ENCODE peak calls at places on chromosomes 1 and 21, in six cellular contexts. One of them, this sample, is unnamed.

GRCh38 chr1:230823421-230823820 is 44.9 kb downstream of the C1orf198 start:
- DNase-seq in naive thymus-derived CD4-positive, alpha-beta T cell: no peak
- DNase-seq in pancreas: no peak
- DNase-seq in fibroblast of lung: no peak
- DNase-seq in psoas muscle: peak; percentile 44
- DNase-seq in left ventricle myocardium inferior: peak; percentile 54
- DNase-seq in this sample: no peak

GRCh38 chr1:174883361-174883760 is 116.4 kb upstream of the CACYBP start:
- DNase-seq in naive thymus-derived CD4-positive, alpha-beta T cell: no peak
- DNase-seq in pancreas: no peak
- DNase-seq in fibroblast of lung: peak; percentile 61
- DNase-seq in psoas muscle: no peak
- DNase-seq in left ventricle myocardium inferior: no peak
- DNase-seq in this sample: no peak

GRCh38 chr1:54774820-54775498 is 10.6 kb upstream of the PARS2 start:
- DNase-seq in naive thymus-derived CD4-positive, alpha-beta T cell: no peak
- DNase-seq in pancreas: no peak
- DNase-seq in fibroblast of lung: peak; percentile 32
- DNase-seq in psoas muscle: no peak
- DNase-seq in left ventricle myocardium inferior: no peak
- DNase-seq in this sample: peak; percentile 49

GRCh38 chr1:201791051-201791774 is 37.7 kb upstream of the IPO9 start:
- DNase-seq in naive thymus-derived CD4-positive, alpha-beta T cell: no peak
- DNase-seq in pancreas: no peak
- DNase-seq in fibroblast of lung: no peak
- DNase-seq in psoas muscle: no peak
- DNase-seq in left ventricle myocardium inferior: no peak
- DNase-seq in this sample: no peak

GRCh38 chr1:8004113-8004802 is 21.9 kb downstream of the ERRFI1 start:
- DNase-seq in naive thymus-derived CD4-positive, alpha-beta T cell: no peak
- DNase-seq in pancreas: no peak
- DNase-seq in fibroblast of lung: peak; percentile 59
- DNase-seq in psoas muscle: peak; percentile 35
- DNase-seq in left ventricle myocardium inferior: peak; percentile 27
- DNase-seq in this sample: no peak

GRCh38 chr1:162118063-162118462 is 48.6 kb downstream of the NOS1AP start:
- DNase-seq in naive thymus-derived CD4-positive, alpha-beta T cell: no peak
- DNase-seq in pancreas: no peak
- DNase-seq in fibroblast of lung: no peak
- DNase-seq in psoas muscle: no peak
- DNase-seq in left ventricle myocardium inferior: no peak
- DNase-seq in this sample: no peak

GRCh38 chr1:180586671-180587155 is 27.9 kb downstream of the OVAAL start:
- DNase-seq in naive thymus-derived CD4-positive, alpha-beta T cell: no peak
- DNase-seq in pancreas: peak; percentile 89
- DNase-seq in fibroblast of lung: peak; percentile 92
- DNase-seq in psoas muscle: no peak
- DNase-seq in left ventricle myocardium inferior: no peak
- DNase-seq in this sample: peak; percentile 12

GRCh38 chr1:17839641-17840196 is 84.6 kb downstream of the ACTL8 start:
- DNase-seq in naive thymus-derived CD4-positive, alpha-beta T cell: no peak
- DNase-seq in pancreas: no peak
- DNase-seq in fibroblast of lung: no peak
- DNase-seq in psoas muscle: no peak
- DNase-seq in left ventricle myocardium inferior: no peak
- DNase-seq in this sample: no peak

GRCh38 chr1:89843279-89844121 is 22.7 kb downstream of the LRRC8D start:
- DNase-seq in naive thymus-derived CD4-positive, alpha-beta T cell: peak; percentile 68
- DNase-seq in pancreas: peak; percentile 63
- DNase-seq in fibroblast of lung: peak; percentile 72
- DNase-seq in psoas muscle: peak; percentile 73
- DNase-seq in left ventricle myocardium inferior: peak; percentile 73
- DNase-seq in this sample: peak; percentile 90

GRCh38 chr1:200436436-200436835 is 26.6 kb upstream of the ZNF281 start:
- DNase-seq in naive thymus-derived CD4-positive, alpha-beta T cell: no peak
- DNase-seq in pancreas: no peak
- DNase-seq in fibroblast of lung: peak; percentile 9
- DNase-seq in psoas muscle: no peak
- DNase-seq in left ventricle myocardium inferior: no peak
- DNase-seq in this sample: no peak

GRCh38 chr1:157819215-157819614 is 705 bp downstream of the FCRL1 start:
- DNase-seq in naive thymus-derived CD4-positive, alpha-beta T cell: no peak
- DNase-seq in pancreas: no peak
- DNase-seq in fibroblast of lung: no peak
- DNase-seq in psoas muscle: no peak
- DNase-seq in left ventricle myocardium inferior: no peak
- DNase-seq in this sample: no peak

GRCh38 chr1:157813269-157813668 is 6.7 kb downstream of the FCRL1 start:
- DNase-seq in naive thymus-derived CD4-positive, alpha-beta T cell: no peak
- DNase-seq in pancreas: no peak
- DNase-seq in fibroblast of lung: no peak
- DNase-seq in psoas muscle: no peak
- DNase-seq in left ventricle myocardium inferior: no peak
- DNase-seq in this sample: no peak
- H3K9me3 ChIP-seq in naive thymus-derived CD4-positive, alpha-beta T cell: no peaks in the 10 kb centered on the region
- H3K9me3 ChIP-seq in pancreas: no peaks in the 10 kb centered on the region
- H3K9me3 ChIP-seq in fibroblast of lung: no peaks in the 10 kb centered on the region
- H3K9me3 ChIP-seq in psoas muscle: no peaks in the 10 kb centered on the region
- H3K9me3 ChIP-seq in left ventricle myocardium inferior: peaks cover 30% of the 10 kb centered on the region
- H3K9me3 ChIP-seq in this sample: peaks cover 10% of the 10 kb centered on the region

GRCh38 chr21:32658524-32658923 is 46.3 kb upstream of the CFAP298 start:
- DNase-seq in naive thymus-derived CD4-positive, alpha-beta T cell: no peak
- DNase-seq in pancreas: no peak
- DNase-seq in fibroblast of lung: no peak
- DNase-seq in psoas muscle: no peak
- DNase-seq in left ventricle myocardium inferior: no peak
- DNase-seq in this sample: no peak
- H3K9me3 ChIP-seq in naive thymus-derived CD4-positive, alpha-beta T cell: no peaks in the 10 kb centered on the region
- H3K9me3 ChIP-seq in pancreas: no peaks in the 10 kb centered on the region
- H3K9me3 ChIP-seq in fibroblast of lung: no peaks in the 10 kb centered on the region
- H3K9me3 ChIP-seq in psoas muscle: no peaks in the 10 kb centered on the region
- H3K9me3 ChIP-seq in left ventricle myocardium inferior: no peaks in the 10 kb centered on the region
- H3K9me3 ChIP-seq in this sample: peaks cover 9% of the 10 kb centered on the region

DNA sequence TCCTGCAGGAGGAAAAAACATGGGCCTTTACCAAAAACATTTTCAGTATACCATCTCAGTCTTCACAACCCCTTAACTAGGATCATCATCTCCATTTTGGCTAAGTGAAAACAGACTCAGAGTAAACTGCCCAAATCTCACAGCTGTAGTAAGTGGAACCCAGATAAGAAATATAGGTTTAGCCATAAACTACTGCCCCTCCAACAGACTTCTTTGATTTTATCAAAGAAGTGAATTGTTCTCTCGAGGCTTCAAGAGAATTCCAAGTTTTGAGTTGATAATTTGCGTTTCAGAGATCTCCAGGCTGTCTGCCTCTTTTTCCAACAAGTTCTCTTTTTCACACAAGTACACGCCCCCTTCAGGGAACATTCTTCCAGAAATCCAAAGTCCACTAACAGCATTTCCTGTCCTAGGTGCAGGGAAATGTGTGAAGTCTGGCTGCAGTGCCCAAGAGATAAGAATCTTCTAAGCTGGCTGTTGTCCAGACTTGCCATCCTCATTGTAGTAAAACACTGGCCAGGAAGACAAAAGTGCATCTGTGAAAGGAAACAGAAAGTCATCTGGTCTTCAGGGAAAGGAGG is 30.8 kb downstream of the RNF19B start:
- DNase-seq in naive thymus-derived CD4-positive, alpha-beta T cell: no peak
- DNase-seq in pancreas: peak; percentile 28
- DNase-seq in fibroblast of lung: peak; percentile 59
- DNase-seq in psoas muscle: no peak
- DNase-seq in left ventricle myocardium inferior: no peak
- DNase-seq in this sample: no peak
- H3K9me3 ChIP-seq in naive thymus-derived CD4-positive, alpha-beta T cell: no peaks in the 10 kb centered on the region
- H3K9me3 ChIP-seq in pancreas: no peaks in the 10 kb centered on the region
- H3K9me3 ChIP-seq in fibroblast of lung: no peaks in the 10 kb centered on the region
- H3K9me3 ChIP-seq in psoas muscle: no peaks in the 10 kb centered on the region
- H3K9me3 ChIP-seq in left ventricle myocardium inferior: no peaks in the 10 kb centered on the region
- H3K9me3 ChIP-seq in this sample: no peaks in the 10 kb centered on the region

GRCh38 chr1:49048188-49048587 is 271.5 kb upstream of the BEND5 start:
- DNase-seq in naive thymus-derived CD4-positive, alpha-beta T cell: no peak
- DNase-seq in pancreas: no peak
- DNase-seq in fibroblast of lung: no peak
- DNase-seq in psoas muscle: no peak
- DNase-seq in left ventricle myocardium inferior: no peak
- DNase-seq in this sample: no peak
- H3K9me3 ChIP-seq in naive thymus-derived CD4-positive, alpha-beta T cell: no peaks in the 10 kb centered on the region
- H3K9me3 ChIP-seq in pancreas: no peaks in the 10 kb centered on the region
- H3K9me3 ChIP-seq in fibroblast of lung: no peaks in the 10 kb centered on the region
- H3K9me3 ChIP-seq in psoas muscle: no peaks in the 10 kb centered on the region
- H3K9me3 ChIP-seq in left ventricle myocardium inferior: no peaks in the 10 kb centered on the region
- H3K9me3 ChIP-seq in this sample: no peaks in the 10 kb centered on the region

GRCh38 chr1:152110860-152111514 is 4.3 kb downstream of the TCHH start:
- DNase-seq in naive thymus-derived CD4-positive, alpha-beta T cell: no peak
- DNase-seq in pancreas: no peak
- DNase-seq in fibroblast of lung: peak; percentile 65
- DNase-seq in psoas muscle: peak; percentile 21
- DNase-seq in left ventricle myocardium inferior: peak; percentile 17
- DNase-seq in this sample: no peak

GRCh38 chr1:152111515-152111968 is 3.7 kb downstream of the TCHH start:
- DNase-seq in naive thymus-derived CD4-positive, alpha-beta T cell: no peak
- DNase-seq in pancreas: no peak
- DNase-seq in fibroblast of lung: peak; percentile 63
- DNase-seq in psoas muscle: no peak
- DNase-seq in left ventricle myocardium inferior: no peak
- DNase-seq in this sample: no peak

GRCh38 chr1:152112885-152113432 is 2.3 kb downstream of the TCHH start:
- DNase-seq in naive thymus-derived CD4-positive, alpha-beta T cell: no peak
- DNase-seq in pancreas: no peak
- DNase-seq in fibroblast of lung: no peak
- DNase-seq in psoas muscle: no peak
- DNase-seq in left ventricle myocardium inferior: no peak
- DNase-seq in this sample: no peak

GRCh38 chr1:152110365-152110859 is 4.8 kb downstream of the TCHH start:
- DNase-seq in naive thymus-derived CD4-positive, alpha-beta T cell: no peak
- DNase-seq in pancreas: no peak
- DNase-seq in fibroblast of lung: peak; percentile 63
- DNase-seq in psoas muscle: no peak
- DNase-seq in left ventricle myocardium inferior: peak; percentile 15
- DNase-seq in this sample: no peak

DNA sequence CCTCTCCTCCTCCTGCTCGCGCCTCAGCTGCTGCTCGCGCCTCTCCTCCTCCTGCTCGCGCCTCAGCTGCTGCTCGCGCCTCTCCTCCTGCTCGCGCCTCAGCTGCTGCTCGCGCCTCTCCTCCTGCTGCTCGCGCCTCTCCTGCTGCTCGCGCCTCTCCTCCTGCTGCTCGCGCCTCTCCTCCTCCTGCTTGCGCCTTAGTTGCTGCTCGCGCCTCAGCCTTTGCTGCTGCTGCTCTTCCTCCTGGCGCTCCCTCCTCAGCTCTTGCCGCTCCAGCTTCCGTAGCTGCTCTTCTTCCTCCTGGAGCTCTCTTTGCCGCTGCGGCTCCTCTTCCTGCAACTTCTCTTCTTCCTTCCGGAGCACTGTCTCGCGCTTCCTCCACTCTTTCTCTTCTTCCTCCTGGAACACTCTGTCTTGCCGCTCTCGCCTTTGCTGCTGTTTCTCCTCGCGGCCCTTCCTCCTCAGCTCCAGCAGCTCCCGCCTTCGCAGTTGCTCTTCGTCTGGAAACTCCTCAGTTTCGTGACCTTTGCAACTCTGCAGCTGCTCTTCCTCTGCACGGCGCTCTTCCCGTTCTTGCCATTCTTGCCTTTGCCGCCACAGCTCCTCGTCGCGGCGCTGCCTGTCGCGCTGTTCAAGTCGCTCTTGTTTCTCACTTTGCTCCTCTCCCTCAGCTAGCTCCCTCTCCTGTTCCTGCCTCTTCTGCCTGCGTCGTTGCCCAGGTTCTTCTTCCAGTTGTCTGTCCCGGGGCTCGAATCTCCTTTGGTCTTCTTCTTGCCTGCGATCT is 3.0 kb downstream of the TCHH start:
- DNase-seq in naive thymus-derived CD4-positive, alpha-beta T cell: no peak
- DNase-seq in pancreas: no peak
- DNase-seq in fibroblast of lung: peak; percentile 39
- DNase-seq in psoas muscle: no peak
- DNase-seq in left ventricle myocardium inferior: no peak
- DNase-seq in this sample: no peak
- H3K9me3 ChIP-seq in naive thymus-derived CD4-positive, alpha-beta T cell: no peaks in the 10 kb centered on the region
- H3K9me3 ChIP-seq in pancreas: no peaks in the 10 kb centered on the region
- H3K9me3 ChIP-seq in fibroblast of lung: no peaks in the 10 kb centered on the region
- H3K9me3 ChIP-seq in psoas muscle: peaks cover 5% of the 10 kb centered on the region
- H3K9me3 ChIP-seq in left ventricle myocardium inferior: peaks cover 19% of the 10 kb centered on the region
- H3K9me3 ChIP-seq in this sample: peaks cover 13% of the 10 kb centered on the region

DNA sequence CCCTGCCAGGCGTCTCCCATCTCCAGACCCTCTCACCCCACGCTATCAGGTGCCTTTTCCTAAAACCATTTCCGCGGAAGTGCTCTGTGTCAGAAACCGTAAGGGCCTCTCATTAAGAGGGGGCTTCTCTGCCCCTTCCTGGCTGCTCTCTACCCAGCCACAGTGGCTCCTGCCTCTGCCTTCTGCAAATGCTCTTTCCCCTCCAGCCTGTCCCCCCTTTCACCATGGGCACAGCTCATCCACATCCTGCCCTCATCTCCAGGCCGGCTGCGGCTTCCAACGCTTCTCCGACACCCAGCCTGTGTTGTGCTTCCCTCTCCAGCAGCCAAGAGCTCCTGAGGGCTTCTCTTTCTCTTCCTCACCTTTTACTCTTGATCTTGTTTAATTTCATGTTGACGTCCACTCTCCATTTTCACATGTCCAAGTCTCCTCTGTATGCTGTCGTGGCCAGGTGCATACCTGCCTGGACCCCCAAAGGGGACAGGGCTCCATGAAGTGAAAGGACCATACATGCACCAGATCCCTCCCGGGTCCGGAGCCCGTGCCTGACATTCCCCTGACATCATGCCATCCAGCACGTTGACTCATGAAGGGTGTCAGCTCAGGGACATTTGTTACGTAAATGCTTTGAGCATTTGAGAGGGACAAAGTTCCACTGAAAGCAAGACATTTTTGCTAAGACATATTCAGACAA is 306.5 kb downstream of the AJAP1 start:
- DNase-seq in naive thymus-derived CD4-positive, alpha-beta T cell: no peak
- DNase-seq in pancreas: no peak
- DNase-seq in fibroblast of lung: no peak
- DNase-seq in psoas muscle: no peak
- DNase-seq in left ventricle myocardium inferior: no peak
- DNase-seq in this sample: no peak
- H3K9me3 ChIP-seq in naive thymus-derived CD4-positive, alpha-beta T cell: no peaks in the 10 kb centered on the region
- H3K9me3 ChIP-seq in pancreas: no peaks in the 10 kb centered on the region
- H3K9me3 ChIP-seq in fibroblast of lung: no peaks in the 10 kb centered on the region
- H3K9me3 ChIP-seq in psoas muscle: no peaks in the 10 kb centered on the region
- H3K9me3 ChIP-seq in left ventricle myocardium inferior: no peaks in the 10 kb centered on the region
- H3K9me3 ChIP-seq in this sample: no peaks in the 10 kb centered on the region

GRCh38 chr1:49197081-49197480 is 420.4 kb upstream of the BEND5 start:
- DNase-seq in naive thymus-derived CD4-positive, alpha-beta T cell: no peak
- DNase-seq in pancreas: no peak
- DNase-seq in fibroblast of lung: peak; percentile 28
- DNase-seq in psoas muscle: no peak
- DNase-seq in left ventricle myocardium inferior: no peak
- DNase-seq in this sample: no peak
- H3K9me3 ChIP-seq in naive thymus-derived CD4-positive, alpha-beta T cell: no peaks in the 10 kb centered on the region
- H3K9me3 ChIP-seq in pancreas: no peaks in the 10 kb centered on the region
- H3K9me3 ChIP-seq in fibroblast of lung: no peaks in the 10 kb centered on the region
- H3K9me3 ChIP-seq in psoas muscle: no peaks in the 10 kb centered on the region
- H3K9me3 ChIP-seq in left ventricle myocardium inferior: peaks cover 20% of the 10 kb centered on the region
- H3K9me3 ChIP-seq in this sample: peaks cover 5% of the 10 kb centered on the region

DNA sequence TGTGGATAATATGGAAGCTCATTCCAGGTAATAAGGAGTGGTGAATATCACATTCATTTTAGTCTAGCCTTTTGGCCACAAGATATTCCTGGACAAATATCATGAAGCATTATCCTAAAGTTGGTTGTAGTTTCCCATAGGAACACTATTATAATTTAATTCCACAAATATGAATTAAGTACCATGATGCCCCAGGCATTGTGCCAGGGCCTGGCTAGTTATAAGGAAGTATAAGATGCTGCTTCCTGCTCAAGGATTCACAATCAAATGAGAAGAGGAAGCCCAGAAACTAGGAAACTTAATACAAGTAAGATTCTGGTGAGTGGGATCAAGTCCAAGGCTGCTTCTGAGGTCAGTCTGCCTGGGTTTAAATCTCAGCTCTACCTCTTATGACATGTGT is 30.6 kb upstream of the ZP4 start:
- DNase-seq in naive thymus-derived CD4-positive, alpha-beta T cell: no peak
- DNase-seq in pancreas: no peak
- DNase-seq in fibroblast of lung: no peak
- DNase-seq in psoas muscle: no peak
- DNase-seq in left ventricle myocardium inferior: no peak
- DNase-seq in this sample: no peak
- H3K9me3 ChIP-seq in naive thymus-derived CD4-positive, alpha-beta T cell: no peaks in the 10 kb centered on the region
- H3K9me3 ChIP-seq in pancreas: no peaks in the 10 kb centered on the region
- H3K9me3 ChIP-seq in fibroblast of lung: no peaks in the 10 kb centered on the region
- H3K9me3 ChIP-seq in psoas muscle: no peaks in the 10 kb centered on the region
- H3K9me3 ChIP-seq in left ventricle myocardium inferior: no peaks in the 10 kb centered on the region
- H3K9me3 ChIP-seq in this sample: no peaks in the 10 kb centered on the region

This sample was measured in DND-41.